ENCODE peak calls at places on chromosome 16, in four cellular contexts. One of them, this sample, is unnamed.
A peak's percentile ranks its signal among the peaks of the same experiment; 100 is the strongest.

GRCh38 chr16:29974291-29975133 is 844 bp downstream of the TAOK2 start:
- DNase-seq in right atrium auricular region: no peak
- DNase-seq in psoas muscle: no peak
- DNase-seq in GM23338: peak; percentile 24
- DNase-seq in this sample: peak; percentile 73

GRCh38 chr16:57144027-57144426 is 41.8 kb downstream of the PSME3IP1 start:
- DNase-seq in right atrium auricular region: no peak
- DNase-seq in GM23338: no peak
- DNase-seq in psoas muscle: no peak
- DNase-seq in this sample: peak; percentile 22

GRCh38 chr16:83615131-83615530 is 192.6 kb upstream of the HSBP1 start:
- DNase-seq in GM23338: no peak
- DNase-seq in psoas muscle: no peak
- DNase-seq in right atrium auricular region: no peak
- DNase-seq in this sample: no peak

GRCh38 chr16:81917375-81917774 is 93.9 kb downstream of the SDR42E1 start:
- DNase-seq in psoas muscle: no peak
- DNase-seq in GM23338: no peak
- DNase-seq in right atrium auricular region: no peak
- DNase-seq in this sample: no peak

GRCh38 chr16:82834156-82834758 is 207.5 kb downstream of the CDH13 start:
- DNase-seq in GM23338: peak; percentile 24
- DNase-seq in psoas muscle: no peak
- DNase-seq in right atrium auricular region: no peak
- DNase-seq in this sample: no peak

GRCh38 chr16:23323224-23324030 is 21.3 kb downstream of the SCNN1B start:
- DNase-seq in right atrium auricular region: no peak
- DNase-seq in GM23338: no peak
- DNase-seq in psoas muscle: no peak
- DNase-seq in this sample: no peak

GRCh38 chr16:89417352-89417751 is 73.0 kb downstream of the ANKRD11 start:
- DNase-seq in right atrium auricular region: no peak
- DNase-seq in psoas muscle: no peak
- DNase-seq in GM23338: no peak
- DNase-seq in this sample: no peak

GRCh38 chr16:22318690-22319358 is 21.6 kb downstream of the POLR3E start:
- DNase-seq in GM23338: peak; percentile 77
- DNase-seq in right atrium auricular region: no peak
- DNase-seq in psoas muscle: no peak
- DNase-seq in this sample: peak; percentile 74

GRCh38 chr16:58000706-58001676 is at the start of gene USB1:
- DNase-seq in psoas muscle: peak; percentile 88
- DNase-seq in right atrium auricular region: peak; percentile 83
- DNase-seq in GM23338: peak; percentile 95
- DNase-seq in this sample: peak; percentile 90

GRCh38 chr16:12470311-12471229 is 333.1 kb downstream of the CPPED1 start:
- DNase-seq in psoas muscle: peak; percentile 40
- DNase-seq in GM23338: no peak
- DNase-seq in right atrium auricular region: no peak
- DNase-seq in this sample: peak; percentile 88

GRCh38 chr16:70529051-70529777 is 5.6 kb downstream of the SF3B3 start:
- DNase-seq in psoas muscle: no peak
- DNase-seq in GM23338: peak; percentile 46
- DNase-seq in right atrium auricular region: no peak
- DNase-seq in this sample: no peak

GRCh38 chr16:31008154-31008950 is 2.1 kb downstream of the STX1B start:
- DNase-seq in psoas muscle: no peak
- DNase-seq in GM23338: no peak
- DNase-seq in right atrium auricular region: no peak
- DNase-seq in this sample: no peak

GRCh38 chr16:57533618-57534336 is 2.6 kb downstream of the CCDC102A start:
- DNase-seq in right atrium auricular region: no peak
- DNase-seq in GM23338: no peak
- DNase-seq in psoas muscle: no peak
- DNase-seq in this sample: peak; percentile 77

GRCh38 chr16:6096931-6097665 is 999.5 kb upstream of the EEF2KMT start:
- DNase-seq in GM23338: no peak
- DNase-seq in right atrium auricular region: no peak
- DNase-seq in psoas muscle: no peak
- DNase-seq in this sample: no peak

GRCh38 chr16:68781784-68782183 is 44.7 kb downstream of the CDH1 start:
- DNase-seq in GM23338: no peak
- DNase-seq in right atrium auricular region: no peak
- DNase-seq in psoas muscle: no peak
- DNase-seq in this sample: no peak
- H3K4me3 ChIP-seq in GM23338: no peak overlapping the region
- H3K4me3 ChIP-seq in right atrium auricular region: no peak overlapping the region
- H3K4me3 ChIP-seq in psoas muscle: no peak overlapping the region
- H3K4me3 ChIP-seq in this sample: no peak overlapping the region

GRCh38 chr16:87956771-87957279 is 5.6 kb downstream of the BANP start:
- DNase-seq in psoas muscle: no peak
- DNase-seq in right atrium auricular region: no peak
- DNase-seq in GM23338: peak; percentile 62
- DNase-seq in this sample: no peak

GRCh38 chr16:87954826-87955225 is 3.6 kb downstream of the BANP start:
- DNase-seq in psoas muscle: no peak
- DNase-seq in right atrium auricular region: no peak
- DNase-seq in GM23338: no peak
- DNase-seq in this sample: peak; percentile 61

GRCh38 chr16:87954361-87954760 is 3.1 kb downstream of the BANP start:
- DNase-seq in right atrium auricular region: no peak
- DNase-seq in psoas muscle: no peak
- DNase-seq in GM23338: no peak
- DNase-seq in this sample: peak; percentile 74

GRCh38 chr16:87956169-87956770 is 5.0 kb downstream of the BANP start:
- DNase-seq in right atrium auricular region: peak; percentile 75
- DNase-seq in GM23338: peak; percentile 32
- DNase-seq in psoas muscle: no peak
- DNase-seq in this sample: peak; percentile 82

DNA sequence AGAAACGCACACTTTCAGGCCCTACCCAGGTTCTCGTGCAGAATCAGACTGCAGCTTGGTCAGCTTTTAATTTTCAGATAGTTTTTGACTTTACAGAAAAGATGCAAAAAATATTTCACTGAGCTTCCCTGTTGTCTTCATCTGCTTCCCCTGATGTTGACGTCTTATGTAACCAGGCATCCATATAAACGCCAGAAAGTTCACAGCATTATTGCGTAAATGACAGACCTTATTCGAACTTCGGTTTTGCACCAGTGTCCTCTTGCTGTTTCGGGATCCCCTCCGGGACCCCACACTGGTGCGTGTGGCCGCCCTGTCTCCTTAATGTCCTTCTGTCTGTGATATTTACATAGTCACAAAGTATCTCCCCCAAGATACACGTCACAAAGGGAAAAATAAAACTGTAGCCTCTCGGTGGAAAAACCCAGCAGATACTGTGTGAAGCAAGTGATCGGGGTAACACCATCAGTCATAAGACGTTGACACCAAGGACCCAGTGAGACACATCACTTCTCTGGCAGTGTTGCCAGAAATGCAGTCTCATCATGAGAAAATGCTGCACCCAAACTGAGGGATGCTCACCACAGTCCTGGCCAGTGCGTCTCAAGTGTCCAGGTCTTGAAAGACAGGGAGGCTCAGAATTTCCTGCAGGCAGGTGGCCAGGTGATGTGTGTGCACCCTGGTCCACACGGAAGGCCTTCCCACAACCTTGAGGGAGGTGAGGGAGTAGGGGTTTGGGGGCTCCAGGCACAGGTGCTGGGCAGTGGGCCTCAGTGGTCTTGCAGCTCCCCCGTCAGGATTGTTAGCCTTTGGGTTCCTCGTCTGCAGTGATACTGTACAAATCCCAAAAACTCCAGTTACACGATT is 4.3 kb downstream of the BANP start:
- DNase-seq in psoas muscle: no peak
- DNase-seq in right atrium auricular region: no peak
- DNase-seq in GM23338: no peak
- DNase-seq in this sample: no peak
- H3K27ac ChIP-seq in psoas muscle: peak overlapping the region; percentile 13
- H3K27ac ChIP-seq in right atrium auricular region: peak overlapping the region; percentile 16
- H3K27ac ChIP-seq in GM23338: peak overlapping the region; percentile 83
- H3K27ac ChIP-seq in this sample: no peak overlapping the region

GRCh38 chr16:4010225-4011158 is 105.8 kb downstream of the ADCY9 start:
- DNase-seq in psoas muscle: no peak
- DNase-seq in GM23338: no peak
- DNase-seq in right atrium auricular region: no peak
- DNase-seq in this sample: no peak
- H3K36me3 ChIP-seq in psoas muscle: no peaks in the 10 kb centered on the region
- H3K36me3 ChIP-seq in GM23338: no peaks in the 10 kb centered on the region
- H3K36me3 ChIP-seq in right atrium auricular region: no peaks in the 10 kb centered on the region
- H3K36me3 ChIP-seq in this sample: no peaks in the 10 kb centered on the region

DNA sequence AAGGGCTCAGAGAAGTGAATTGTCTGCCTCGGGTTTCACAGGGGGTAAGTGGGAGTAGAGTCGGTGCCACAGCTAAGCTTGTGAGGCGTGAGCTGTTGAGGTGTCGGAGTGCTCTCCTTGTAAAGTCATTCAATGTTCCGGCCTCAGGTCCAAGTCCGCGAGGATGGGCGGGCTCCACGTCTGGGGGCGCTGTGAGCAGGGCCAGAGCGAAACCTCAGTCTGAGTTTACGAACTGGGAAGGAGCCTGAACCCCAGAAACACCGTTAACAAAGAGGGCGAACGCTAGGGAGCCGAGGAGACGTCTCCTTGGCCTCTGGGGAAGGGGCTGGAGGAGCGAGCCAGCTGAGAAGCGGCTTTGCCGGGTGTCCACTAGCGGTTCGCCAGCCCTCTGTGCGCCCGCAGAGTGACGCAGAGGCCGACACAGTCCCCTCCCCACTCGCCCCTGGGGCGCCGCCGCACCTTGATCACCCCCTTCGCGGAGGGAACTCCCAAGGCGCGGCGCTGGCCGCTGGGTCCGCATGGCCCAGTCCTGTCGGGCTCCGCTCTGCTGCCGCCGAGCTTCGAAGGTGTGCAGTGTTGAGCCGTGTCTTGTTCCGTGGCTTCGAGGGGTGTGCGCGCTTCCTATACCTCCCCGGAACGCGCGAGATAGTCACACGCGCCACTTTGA is 4.9 kb downstream of the IRX3 start:
- DNase-seq in psoas muscle: no peak
- DNase-seq in GM23338: peak; percentile 63
- DNase-seq in right atrium auricular region: no peak
- DNase-seq in this sample: no peak
- H3K4me3 ChIP-seq in psoas muscle: no peak overlapping the region
- H3K4me3 ChIP-seq in GM23338: peak overlapping the region; percentile 94
- H3K4me3 ChIP-seq in right atrium auricular region: peak overlapping the region; percentile 3
- H3K4me3 ChIP-seq in this sample: no peak overlapping the region

GRCh38 chr16:27232061-27232841 is 28.9 kb downstream of the KDM8 start:
- DNase-seq in right atrium auricular region: no peak
- DNase-seq in GM23338: no peak
- DNase-seq in psoas muscle: no peak
- DNase-seq in this sample: peak; percentile 68

GRCh38 chr16:27232875-27233605 is 29.7 kb downstream of the KDM8 start:
- DNase-seq in GM23338: no peak
- DNase-seq in right atrium auricular region: no peak
- DNase-seq in psoas muscle: no peak
- DNase-seq in this sample: peak; percentile 12

GRCh38 chr16:27234603-27235002 is 31.3 kb downstream of the KDM8 start:
- DNase-seq in psoas muscle: no peak
- DNase-seq in GM23338: no peak
- DNase-seq in right atrium auricular region: no peak
- DNase-seq in this sample: peak; percentile 59

GRCh38 chr16:27234171-27234570 is 30.8 kb downstream of the KDM8 start:
- DNase-seq in GM23338: no peak
- DNase-seq in right atrium auricular region: no peak
- DNase-seq in psoas muscle: no peak
- DNase-seq in this sample: peak; percentile 35

GRCh38 chr16:27233731-27234130 is 30.4 kb downstream of the KDM8 start:
- DNase-seq in psoas muscle: no peak
- DNase-seq in right atrium auricular region: no peak
- DNase-seq in GM23338: no peak
- DNase-seq in this sample: peak; percentile 62
- H3K27ac ChIP-seq in psoas muscle: no peak overlapping the region
- H3K27ac ChIP-seq in right atrium auricular region: no peak overlapping the region
- H3K27ac ChIP-seq in GM23338: no peak overlapping the region
- H3K27ac ChIP-seq in this sample: no peak overlapping the region

GRCh38 chr16:84993926-84994325 is 17.4 kb downstream of the ZDHHC7 start:
- DNase-seq in psoas muscle: no peak
- DNase-seq in GM23338: no peak
- DNase-seq in right atrium auricular region: no peak
- DNase-seq in this sample: peak; percentile 64

GRCh38 chr16:84999200-84999599 is 12.1 kb downstream of the ZDHHC7 start:
- DNase-seq in right atrium auricular region: no peak
- DNase-seq in GM23338: no peak
- DNase-seq in psoas muscle: no peak
- DNase-seq in this sample: no peak

GRCh38 chr16:84996365-84996764 is 15.0 kb downstream of the ZDHHC7 start:
- DNase-seq in GM23338: no peak
- DNase-seq in right atrium auricular region: no peak
- DNase-seq in psoas muscle: no peak
- DNase-seq in this sample: peak; percentile 35

GRCh38 chr16:84992700-84993075 is 18.6 kb downstream of the ZDHHC7 start:
- DNase-seq in right atrium auricular region: no peak
- DNase-seq in psoas muscle: no peak
- DNase-seq in GM23338: no peak
- DNase-seq in this sample: no peak

DNA sequence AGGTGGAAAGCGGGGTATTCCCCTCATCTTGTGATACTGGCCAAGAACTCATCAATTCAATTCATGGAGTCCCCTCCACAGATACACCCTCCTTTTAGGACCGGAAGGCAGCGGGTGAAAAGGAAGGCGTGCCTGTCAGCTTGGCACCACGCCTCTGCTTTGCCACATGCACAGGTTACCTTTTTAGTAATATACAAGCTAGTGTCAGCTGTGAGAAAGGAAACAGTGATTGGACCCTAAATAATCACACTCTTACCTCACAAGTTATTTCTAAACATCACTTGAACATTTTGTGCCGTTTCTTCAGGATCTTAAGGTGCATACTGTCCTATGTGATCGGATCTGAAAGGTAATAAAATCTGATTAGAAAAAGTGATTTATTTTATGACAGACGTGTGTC is 15.7 kb downstream of the ZDHHC7 start:
- DNase-seq in right atrium auricular region: no peak
- DNase-seq in GM23338: no peak
- DNase-seq in psoas muscle: no peak
- DNase-seq in this sample: peak; percentile 15
- H3K36me3 ChIP-seq in right atrium auricular region: peaks cover 33% of the 10 kb centered on the region
- H3K36me3 ChIP-seq in GM23338: no peaks in the 10 kb centered on the region
- H3K36me3 ChIP-seq in psoas muscle: no peaks in the 10 kb centered on the region
- H3K36me3 ChIP-seq in this sample: no peaks in the 10 kb centered on the region

DNA sequence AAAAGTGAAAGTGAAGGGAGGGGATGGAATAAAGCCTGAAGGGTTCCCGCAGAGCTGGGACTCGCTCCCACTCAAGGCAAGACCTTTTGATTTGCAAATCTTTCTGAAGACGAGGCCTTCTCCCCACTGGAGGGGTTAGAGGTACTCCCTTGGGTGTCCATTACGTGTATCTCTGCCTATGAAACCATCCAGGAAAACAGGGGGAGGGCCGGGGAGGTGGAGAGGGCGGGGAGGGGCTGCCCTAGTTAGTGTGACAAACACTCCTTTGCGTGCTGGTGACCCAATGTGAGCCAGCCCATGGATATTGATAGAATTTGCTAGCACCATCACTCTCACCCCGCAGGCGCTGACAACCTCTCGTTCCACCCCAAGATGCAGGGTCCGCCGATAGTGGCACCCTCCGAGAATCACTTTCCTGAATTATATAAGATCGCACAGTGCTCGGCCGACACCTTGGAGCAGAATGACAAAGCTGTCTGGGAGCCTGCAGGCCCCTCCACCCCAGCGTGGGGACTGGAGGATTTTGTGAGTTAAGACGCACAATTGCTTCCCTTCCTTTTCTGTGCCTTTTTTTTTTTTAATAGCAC is 155.1 kb downstream of the C16orf78 start:
- DNase-seq in right atrium auricular region: peak; percentile 65
- DNase-seq in GM23338: no peak
- DNase-seq in psoas muscle: no peak
- DNase-seq in this sample: no peak
- H3K4me3 ChIP-seq in right atrium auricular region: peak overlapping the region; percentile 40
- H3K4me3 ChIP-seq in GM23338: no peak overlapping the region
- H3K4me3 ChIP-seq in psoas muscle: peak overlapping the region; percentile 52
- H3K4me3 ChIP-seq in this sample: no peak overlapping the region